ENCODE peak calls at places on chromosomes 6 and 20, in seven cellular contexts. A is GM23338, N is H1, U is GM12878, Q is K562, V is HCT116, O is HepG2. E is an unnamed sample.

GRCh38 chr20:63895886-63896135 is 885 bp downstream of the DNAJC5 start:
- DNase-seq in U (no peak), O (no peak), Q (no peak), N (no peak), A (no peak), V (no peak), E (no peak)

GRCh38 chr20:62822788-62823651 is 6.2 kb downstream of the COL9A3 start:
- DNase-seq in A (peak; percentile 74), V (peak; percentile 85), N (no peak), O (peak; percentile 98), Q (peak; percentile 80), U (no peak), E (no peak)

GRCh38 chr6:41053056-41053455 is at the start of gene APOBEC2:
- DNase-seq in N (no peak), V (no peak), O (no peak), Q (no peak), A (no peak), U (no peak), E (no peak)

GRCh38 chr6:129969064-129969463 is 49.3 kb upstream of the L3MBTL3 start:
- DNase-seq in U (no peak), N (peak; percentile 33), A (no peak), Q (no peak), O (no peak), V (no peak), E (no peak)

GRCh38 chr6:142946924-142947701 is 2.1 kb upstream of the HIVEP2 start:
- DNase-seq in N (no peak), A (peak; percentile 74), V (no peak), Q (peak; percentile 65), O (peak; percentile 67), U (no peak), E (no peak)

GRCh38 chr6:118736351-118736750 is 85.0 kb upstream of the CEP85L start:
- DNase-seq in A (no peak), Q (no peak), V (no peak), N (no peak), O (no peak), U (no peak), E (no peak)

GRCh38 chr20:49775229-49775693 is 37.4 kb upstream of the SLC9A8 start:
- DNase-seq in N (peak; percentile 44), V (peak; percentile 77), U (no peak), O (peak; percentile 96), Q (peak; percentile 50), A (peak; percentile 46), E (no peak)

GRCh38 chr20:4661191-4661590 is 60.5 kb upstream of the PRND start:
- DNase-seq in N (no peak), V (no peak), U (no peak), A (peak; percentile 23), Q (peak; percentile 8), O (no peak), E (no peak)

GRCh38 chr6:141123084-141123483 is 1009.6 kb upstream of the GJE1 start:
- DNase-seq in N (no peak), O (no peak), A (no peak), U (no peak), Q (no peak), V (no peak), E (no peak)

GRCh38 chr6:16925461-16925860 is 164.2 kb upstream of the ATXN1 start:
- DNase-seq in U (no peak), O (no peak), A (no peak), Q (no peak), V (no peak), N (no peak), E (no peak)

GRCh38 chr20:47392015-47392720 is 35.7 kb upstream of the ZMYND8 start:
- DNase-seq in V (peak; percentile 81), Q (peak; percentile 78), U (no peak), O (peak; percentile 71), N (no peak), A (peak; percentile 16), E (no peak)

GRCh38 chr20:47544240-47544639 is 42.6 kb downstream of the NCOA3 start:
- DNase-seq in U (no peak), A (no peak), V (no peak), N (no peak), Q (no peak), O (no peak), E (no peak)

GRCh38 chr20:31608256-31608980 is 3.3 kb downstream of the ID1 start:
- DNase-seq in O (peak; percentile 100), A (peak; percentile 100), V (peak; percentile 91), N (no peak), U (no peak), Q (peak; percentile 74), E (no peak)

GRCh38 chr6:35031611-35032529 is 109.3 kb downstream of the TCP11 start:
- DNase-seq in V (no peak), O (peak; percentile 79), Q (no peak), U (no peak), A (no peak), N (no peak), E (no peak)

GRCh38 chr6:37922563-37922962 is 103.0 kb downstream of the ZFAND3 start:
- DNase-seq in O (no peak), A (no peak), U (no peak), Q (no peak), N (no peak), V (no peak), E (no peak)

GRCh38 chr6:6851059-6851658 is 256.6 kb upstream of the RREB1 start:
- DNase-seq in Q (peak; percentile 94), A (no peak), V (peak; percentile 49), N (no peak), U (no peak), O (peak; percentile 12), E (no peak)

GRCh38 chr6:56764081-56764566 is 121.4 kb upstream of the DST start:
- DNase-seq in A (peak; percentile 70), Q (peak; percentile 7), U (peak; percentile 84), V (peak; percentile 57), N (no peak), O (peak; percentile 69), E (no peak)

GRCh38 chr6:8180327-8181161 is 78.2 kb upstream of the EEF1E1 start:
- DNase-seq in N (no peak), Q (no peak), A (peak; percentile 72), V (no peak), O (no peak), U (no peak), E (no peak)

GRCh38 chr6:6674872-6675271 is 86.4 kb downstream of the LY86 start:
- DNase-seq in Q (peak; percentile 64), V (no peak), N (no peak), A (peak; percentile 82), U (no peak), O (no peak), E (no peak)

GRCh38 chr6:7238900-7239589 is 74.0 kb downstream of the SSR1 start:
- DNase-seq in Q (peak; percentile 87), N (no peak), U (no peak), O (peak; percentile 94), V (peak; percentile 77), A (peak; percentile 94), E (no peak)

GRCh38 chr20:48722002-48722731 is 105.6 kb downstream of the PREX1 start:
- DNase-seq in Q (no peak), V (no peak), O (no peak), A (no peak), U (no peak), N (no peak), E (no peak)

GRCh38 chr6:3393796-3394195 is 63.1 kb downstream of the SLC22A23 start:
- DNase-seq in O (no peak), Q (no peak), U (no peak), N (no peak), A (no peak), V (no peak), E (no peak)

GRCh38 chr6:70864404-70864803 is 92.5 kb downstream of the B3GAT2 start:
- DNase-seq in V (no peak), Q (no peak), U (no peak), N (no peak), A (peak; percentile 46), O (no peak), E (no peak)

GRCh38 chr6:154951400-154952200 is 43.5 kb upstream of the TIAM2 start:
- DNase-seq in U (peak; percentile 28), V (no peak), Q (no peak), N (no peak), O (no peak), A (no peak), E (no peak)

GRCh38 chr20:50050214-50050613 is 62.7 kb downstream of the UBE2V1 start:
- DNase-seq in V (no peak), N (no peak), O (no peak), A (no peak), U (no peak), Q (no peak), E (no peak)

GRCh38 chr20:33835773-33836172 is 24.6 kb downstream of the CHMP4B start:
- DNase-seq in O (no peak), N (no peak), U (no peak), A (no peak), V (no peak), Q (no peak), E (no peak)

GRCh38 chr6:49556429-49556837 is 6.0 kb downstream of the C6orf141 start:
- DNase-seq in A (peak; percentile 11), O (peak; percentile 89), V (peak; percentile 86), Q (peak; percentile 49), N (no peak), U (no peak), E (no peak)

GRCh38 chr6:137745321-137745720 is 121.7 kb upstream of the TNFAIP3 start:
- DNase-seq in O (no peak), A (no peak), Q (no peak), N (no peak), V (no peak), U (no peak), E (no peak)

GRCh38 chr6:99613398-99613704 is 6.7 kb downstream of the PRDM13 start:
- DNase-seq in V (no peak), O (no peak), U (no peak), N (no peak), Q (no peak), A (peak; percentile 81), E (no peak)

DNA sequence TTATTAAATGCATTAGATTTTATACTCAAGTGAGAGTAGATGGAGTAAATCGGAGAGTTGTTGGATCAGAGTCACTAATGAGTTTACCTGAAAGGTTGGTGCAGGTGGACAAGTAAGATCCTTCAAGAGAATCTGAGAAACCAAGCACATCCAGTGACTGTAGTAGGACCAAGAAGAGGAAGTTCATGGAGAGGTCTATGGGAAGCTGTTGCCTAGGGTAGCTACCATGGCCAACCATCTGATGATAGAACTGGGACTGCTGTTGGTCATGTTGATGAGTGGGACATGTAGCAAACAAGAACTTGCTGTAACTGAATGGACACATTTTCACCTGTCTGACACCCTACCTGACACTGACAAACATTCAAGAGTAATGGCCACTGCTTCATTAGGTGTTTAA is 11.3 kb upstream of the ADGB start:
- DNase-seq in A (no peak), U (no peak), O (no peak), Q (no peak), N (no peak), V (no peak), E (no peak)
- H3K4me3 ChIP-seq in A (no peak overlapping the region), U (no peak overlapping the region), O (no peak overlapping the region), Q (no peak overlapping the region), N (no peak overlapping the region), V (no peak overlapping the region), E (no peak overlapping the region)

GRCh38 chr20:25214416-25214770 is 18.9 kb downstream of the ENTPD6 start:
- DNase-seq in A (no peak), U (no peak), V (no peak), N (no peak), O (no peak), Q (no peak), E (no peak)
- TF ChIP-seq EZH2 in A (no peak), U (no peak), V (no peak), N (no peak), O (no peak), Q (no peak), E (no peak)

GRCh38 chr20:54115172-54115854 is 44.9 kb upstream of the BCAS1 start:
- DNase-seq in U (no peak), Q (no peak), O (no peak), N (no peak), A (no peak), V (no peak), E (no peak)
- TF ChIP-seq POLR2AphosphoS5 in U (no peak), Q (no peak), O (no peak), N (no peak), A (no peak), V (no peak), E (no peak)

GRCh38 chr6:156848533-156848932 is 71.4 kb downstream of the ARID1B start:
- DNase-seq in Q (no peak), A (no peak), O (no peak), V (no peak), U (no peak), N (no peak), E (no peak)
- H3K4me3 ChIP-seq in Q (no peak overlapping the region), A (no peak overlapping the region), O (no peak overlapping the region), V (no peak overlapping the region), U (peak overlapping the region; percentile 17), N (no peak overlapping the region), E (peak overlapping the region; percentile 49)